ENCODE peak calls at places on chromosomes 12 and 14, in six cellular contexts. One of them, this sample, is unnamed.

GRCh38 chr12:64753427-64753826 is 5.8 kb downstream of the GNS start:
- DNase-seq in BE2C: no peak
- DNase-seq in activated CD4-positive, CD25-positive, alpha-beta regulatory T cell: no peak
- DNase-seq in CD8-positive, alpha-beta T cell: no peak
- DNase-seq in lower leg skin: no peak
- DNase-seq in kidney tubule cell: no peak
- DNase-seq in this sample: no peak

GRCh38 chr14:34750670-34751069 is 36.3 kb upstream of the CFL2 start:
- DNase-seq in BE2C: no peak
- DNase-seq in activated CD4-positive, CD25-positive, alpha-beta regulatory T cell: no peak
- DNase-seq in CD8-positive, alpha-beta T cell: no peak
- DNase-seq in lower leg skin: no peak
- DNase-seq in kidney tubule cell: peak
- DNase-seq in this sample: no peak

GRCh38 chr14:30195946-30196345 is 268.3 kb upstream of the PRKD1 start:
- DNase-seq in BE2C: no peak
- DNase-seq in activated CD4-positive, CD25-positive, alpha-beta regulatory T cell: no peak
- DNase-seq in CD8-positive, alpha-beta T cell: no peak
- DNase-seq in lower leg skin: no peak
- DNase-seq in kidney tubule cell: no peak
- DNase-seq in this sample: no peak

GRCh38 chr14:21631084-21631483 is 3.7 kb downstream of the OR10G2 start:
- DNase-seq in BE2C: no peak
- DNase-seq in activated CD4-positive, CD25-positive, alpha-beta regulatory T cell: no peak
- DNase-seq in CD8-positive, alpha-beta T cell: no peak
- DNase-seq in lower leg skin: no peak
- DNase-seq in kidney tubule cell: peak
- DNase-seq in this sample: no peak

GRCh38 chr12:53495903-53496751 is 3.1 kb downstream of the MAP3K12 start:
- DNase-seq in BE2C: no peak
- DNase-seq in activated CD4-positive, CD25-positive, alpha-beta regulatory T cell: no peak
- DNase-seq in CD8-positive, alpha-beta T cell: no peak
- DNase-seq in lower leg skin: no peak
- DNase-seq in kidney tubule cell: peak
- DNase-seq in this sample: peak

GRCh38 chr12:107570721-107571120 is 114.9 kb upstream of the PWP1 start:
- DNase-seq in BE2C: peak
- DNase-seq in activated CD4-positive, CD25-positive, alpha-beta regulatory T cell: no peak
- DNase-seq in CD8-positive, alpha-beta T cell: no peak
- DNase-seq in lower leg skin: no peak
- DNase-seq in kidney tubule cell: peak
- DNase-seq in this sample: no peak

GRCh38 chr12:120538281-120539156 is 4.4 kb downstream of the RNF10 start:
- DNase-seq in BE2C: no peak
- DNase-seq in activated CD4-positive, CD25-positive, alpha-beta regulatory T cell: no peak
- DNase-seq in CD8-positive, alpha-beta T cell: no peak
- DNase-seq in lower leg skin: no peak
- DNase-seq in kidney tubule cell: peak
- DNase-seq in this sample: no peak

GRCh38 chr12:9214536-9214935 is 6.3 kb upstream of the PZP start:
- DNase-seq in BE2C: no peak
- DNase-seq in activated CD4-positive, CD25-positive, alpha-beta regulatory T cell: no peak
- DNase-seq in CD8-positive, alpha-beta T cell: no peak
- DNase-seq in lower leg skin: no peak
- DNase-seq in kidney tubule cell: no peak
- DNase-seq in this sample: no peak

GRCh38 chr12:131511391-131511802 is 199.5 kb upstream of the SFSWAP start:
- DNase-seq in BE2C: no peak
- DNase-seq in activated CD4-positive, CD25-positive, alpha-beta regulatory T cell: peak
- DNase-seq in CD8-positive, alpha-beta T cell: peak
- DNase-seq in lower leg skin: peak
- DNase-seq in kidney tubule cell: peak
- DNase-seq in this sample: no peak

GRCh38 chr14:105474478-105475268 is at the start of gene CRIP2:
- DNase-seq in BE2C: peak
- DNase-seq in activated CD4-positive, CD25-positive, alpha-beta regulatory T cell: no peak
- DNase-seq in CD8-positive, alpha-beta T cell: no peak
- DNase-seq in lower leg skin: no peak
- DNase-seq in kidney tubule cell: peak
- DNase-seq in this sample: no peak

GRCh38 chr14:104105822-104106470 is 20.4 kb downstream of the ASPG start:
- DNase-seq in BE2C: no peak
- DNase-seq in activated CD4-positive, CD25-positive, alpha-beta regulatory T cell: no peak
- DNase-seq in CD8-positive, alpha-beta T cell: no peak
- DNase-seq in lower leg skin: peak
- DNase-seq in kidney tubule cell: no peak
- DNase-seq in this sample: no peak

GRCh38 chr14:62957562-62957961 is 87.7 kb downstream of the KCNH5 start:
- DNase-seq in BE2C: peak
- DNase-seq in activated CD4-positive, CD25-positive, alpha-beta regulatory T cell: no peak
- DNase-seq in CD8-positive, alpha-beta T cell: no peak
- DNase-seq in lower leg skin: no peak
- DNase-seq in kidney tubule cell: peak
- DNase-seq in this sample: no peak

GRCh38 chr14:34843011-34843554 is 32.1 kb downstream of the BAZ1A start:
- DNase-seq in BE2C: no peak
- DNase-seq in activated CD4-positive, CD25-positive, alpha-beta regulatory T cell: no peak
- DNase-seq in CD8-positive, alpha-beta T cell: no peak
- DNase-seq in lower leg skin: no peak
- DNase-seq in kidney tubule cell: peak
- DNase-seq in this sample: no peak

GRCh38 chr14:97602438-97603117 is 805.4 kb downstream of the VRK1 start:
- DNase-seq in BE2C: no peak
- DNase-seq in activated CD4-positive, CD25-positive, alpha-beta regulatory T cell: peak
- DNase-seq in CD8-positive, alpha-beta T cell: peak
- DNase-seq in lower leg skin: no peak
- DNase-seq in kidney tubule cell: no peak
- DNase-seq in this sample: no peak

GRCh38 chr12:20525064-20525610 is 156.8 kb downstream of the PDE3A start:
- DNase-seq in BE2C: no peak
- DNase-seq in activated CD4-positive, CD25-positive, alpha-beta regulatory T cell: no peak
- DNase-seq in CD8-positive, alpha-beta T cell: no peak
- DNase-seq in lower leg skin: no peak
- DNase-seq in kidney tubule cell: peak
- DNase-seq in this sample: no peak

GRCh38 chr14:50257728-50258127 is 26.4 kb upstream of the SOS2 start:
- DNase-seq in BE2C: no peak
- DNase-seq in activated CD4-positive, CD25-positive, alpha-beta regulatory T cell: no peak
- DNase-seq in CD8-positive, alpha-beta T cell: no peak
- DNase-seq in lower leg skin: no peak
- DNase-seq in kidney tubule cell: no peak
- DNase-seq in this sample: no peak

GRCh38 chr12:117363953-117364486 is 2.6 kb upstream of the NOS1 start:
- DNase-seq in BE2C: no peak
- DNase-seq in activated CD4-positive, CD25-positive, alpha-beta regulatory T cell: no peak
- DNase-seq in CD8-positive, alpha-beta T cell: no peak
- DNase-seq in lower leg skin: no peak
- DNase-seq in kidney tubule cell: no peak
- DNase-seq in this sample: no peak

GRCh38 chr12:124454735-124455134 is 112.7 kb downstream of the NCOR2 start:
- DNase-seq in BE2C: no peak
- DNase-seq in activated CD4-positive, CD25-positive, alpha-beta regulatory T cell: no peak
- DNase-seq in CD8-positive, alpha-beta T cell: no peak
- DNase-seq in lower leg skin: no peak
- DNase-seq in kidney tubule cell: no peak
- DNase-seq in this sample: no peak

GRCh38 chr12:4780624-4781023 is 60.4 kb downstream of the GALNT8 start:
- DNase-seq in BE2C: no peak
- DNase-seq in activated CD4-positive, CD25-positive, alpha-beta regulatory T cell: no peak
- DNase-seq in CD8-positive, alpha-beta T cell: no peak
- DNase-seq in lower leg skin: no peak
- DNase-seq in kidney tubule cell: no peak
- DNase-seq in this sample: no peak

GRCh38 chr12:92408072-92408900 is 262.6 kb upstream of the BTG1 start:
- DNase-seq in BE2C: peak
- DNase-seq in activated CD4-positive, CD25-positive, alpha-beta regulatory T cell: peak
- DNase-seq in CD8-positive, alpha-beta T cell: no peak
- DNase-seq in lower leg skin: no peak
- DNase-seq in kidney tubule cell: peak
- DNase-seq in this sample: no peak

GRCh38 chr12:120539303-120539702 is 5.1 kb downstream of the RNF10 start:
- DNase-seq in BE2C: no peak
- DNase-seq in activated CD4-positive, CD25-positive, alpha-beta regulatory T cell: no peak
- DNase-seq in CD8-positive, alpha-beta T cell: no peak
- DNase-seq in lower leg skin: no peak
- DNase-seq in kidney tubule cell: peak
- DNase-seq in this sample: no peak

GRCh38 chr12:57834086-57834876 is 12.2 kb downstream of the CTDSP2 start:
- DNase-seq in BE2C: no peak
- DNase-seq in activated CD4-positive, CD25-positive, alpha-beta regulatory T cell: no peak
- DNase-seq in CD8-positive, alpha-beta T cell: no peak
- DNase-seq in lower leg skin: no peak
- DNase-seq in kidney tubule cell: no peak
- DNase-seq in this sample: no peak

GRCh38 chr12:5908251-5908650 is 36.8 kb downstream of the ANO2 start:
- DNase-seq in BE2C: no peak
- DNase-seq in activated CD4-positive, CD25-positive, alpha-beta regulatory T cell: no peak
- DNase-seq in CD8-positive, alpha-beta T cell: no peak
- DNase-seq in lower leg skin: no peak
- DNase-seq in kidney tubule cell: no peak
- DNase-seq in this sample: no peak

GRCh38 chr14:89773644-89774316 is 180.8 kb downstream of the EFCAB11 start:
- DNase-seq in BE2C: peak
- DNase-seq in activated CD4-positive, CD25-positive, alpha-beta regulatory T cell: peak
- DNase-seq in CD8-positive, alpha-beta T cell: peak
- DNase-seq in lower leg skin: no peak
- DNase-seq in kidney tubule cell: peak
- DNase-seq in this sample: no peak

GRCh38 chr14:51846631-51847488 is 13.6 kb upstream of the GNG2 start:
- DNase-seq in BE2C: no peak
- DNase-seq in activated CD4-positive, CD25-positive, alpha-beta regulatory T cell: peak
- DNase-seq in CD8-positive, alpha-beta T cell: peak
- DNase-seq in lower leg skin: peak
- DNase-seq in kidney tubule cell: peak
- DNase-seq in this sample: no peak

GRCh38 chr12:100652488-100652887 is 79.0 kb downstream of the GAS2L3 start:
- DNase-seq in BE2C: no peak
- DNase-seq in activated CD4-positive, CD25-positive, alpha-beta regulatory T cell: no peak
- DNase-seq in CD8-positive, alpha-beta T cell: no peak
- DNase-seq in lower leg skin: no peak
- DNase-seq in kidney tubule cell: no peak
- DNase-seq in this sample: no peak

GRCh38 chr14:71143391-71144290 is 236.4 kb downstream of the PCNX1 start:
- DNase-seq in BE2C: no peak
- DNase-seq in activated CD4-positive, CD25-positive, alpha-beta regulatory T cell: no peak
- DNase-seq in CD8-positive, alpha-beta T cell: no peak
- DNase-seq in lower leg skin: peak
- DNase-seq in kidney tubule cell: peak
- DNase-seq in this sample: no peak

GRCh38 chr12:52075409-52075724 is 4.1 kb upstream of the SMIM41 start:
- DNase-seq in BE2C: no peak
- DNase-seq in activated CD4-positive, CD25-positive, alpha-beta regulatory T cell: no peak
- DNase-seq in CD8-positive, alpha-beta T cell: no peak
- DNase-seq in lower leg skin: no peak
- DNase-seq in kidney tubule cell: peak
- DNase-seq in this sample: no peak

GRCh38 chr12:94150483-94151225 is 2.3 kb downstream of the PLXNC1 start:
- DNase-seq in BE2C: no peak
- DNase-seq in activated CD4-positive, CD25-positive, alpha-beta regulatory T cell: no peak
- DNase-seq in CD8-positive, alpha-beta T cell: peak
- DNase-seq in lower leg skin: peak
- DNase-seq in kidney tubule cell: no peak
- DNase-seq in this sample: no peak

GRCh38 chr14:75018684-75019083 is 16.0 kb downstream of the EIF2B2 start:
- DNase-seq in BE2C: no peak
- DNase-seq in activated CD4-positive, CD25-positive, alpha-beta regulatory T cell: no peak
- DNase-seq in CD8-positive, alpha-beta T cell: no peak
- DNase-seq in lower leg skin: no peak
- DNase-seq in kidney tubule cell: peak
- DNase-seq in this sample: no peak

GRCh38 chr14:76762617-76763361 is 1.5 kb downstream of the VASH1 start:
- DNase-seq in BE2C: no peak
- DNase-seq in activated CD4-positive, CD25-positive, alpha-beta regulatory T cell: no peak
- DNase-seq in CD8-positive, alpha-beta T cell: peak
- DNase-seq in lower leg skin: peak
- DNase-seq in kidney tubule cell: no peak
- DNase-seq in this sample: no peak

GRCh38 chr14:67133595-67134441 is 55.4 kb upstream of the GARIN2 start:
- DNase-seq in BE2C: no peak
- DNase-seq in activated CD4-positive, CD25-positive, alpha-beta regulatory T cell: no peak
- DNase-seq in CD8-positive, alpha-beta T cell: no peak
- DNase-seq in lower leg skin: no peak
- DNase-seq in kidney tubule cell: no peak
- DNase-seq in this sample: no peak

GRCh38 chr12:89935850-89936249 is 227.2 kb upstream of the ATP2B1 start:
- DNase-seq in BE2C: no peak
- DNase-seq in activated CD4-positive, CD25-positive, alpha-beta regulatory T cell: no peak
- DNase-seq in CD8-positive, alpha-beta T cell: no peak
- DNase-seq in lower leg skin: no peak
- DNase-seq in kidney tubule cell: no peak
- DNase-seq in this sample: no peak

GRCh38 chr12:99824900-99825562 is 159.7 kb downstream of the ANKS1B start:
- DNase-seq in BE2C: no peak
- DNase-seq in activated CD4-positive, CD25-positive, alpha-beta regulatory T cell: no peak
- DNase-seq in CD8-positive, alpha-beta T cell: no peak
- DNase-seq in lower leg skin: no peak
- DNase-seq in kidney tubule cell: no peak
- DNase-seq in this sample: no peak

This sample was measured in omental fat pad.